ENCODE peak calls at places on chromosomes 12 and 14, in five cellular contexts. One of them, this sample, is unnamed.
A peak's percentile ranks its signal among the peaks of the same experiment; 100 is the strongest.

GRCh38 chr12:119236372-119236771 is 57.6 kb downstream of the HSPB8 start:
- DNase-seq in right lobe of liver: no peak
- DNase-seq in suprapubic skin: no peak
- DNase-seq in AG04449: no peak
- DNase-seq in fibroblast of the aortic adventitia: no peak
- DNase-seq in this sample: no peak

GRCh38 chr12:72277415-72277814 is 5.2 kb downstream of the TRHDE start:
- DNase-seq in AG04449: no peak
- DNase-seq in right lobe of liver: no peak
- DNase-seq in suprapubic skin: no peak
- DNase-seq in fibroblast of the aortic adventitia: no peak
- DNase-seq in this sample: no peak

GRCh38 chr14:31057701-31058364 is 31.7 kb upstream of the STRN3 start:
- DNase-seq in AG04449: no peak
- DNase-seq in right lobe of liver: no peak
- DNase-seq in suprapubic skin: no peak
- DNase-seq in fibroblast of the aortic adventitia: no peak
- DNase-seq in this sample: no peak

GRCh38 chr12:54404061-54405004 is 14.7 kb downstream of the ITGA5 start:
- DNase-seq in right lobe of liver: no peak
- DNase-seq in AG04449: no peak
- DNase-seq in suprapubic skin: no peak
- DNase-seq in fibroblast of the aortic adventitia: peak; percentile 75
- DNase-seq in this sample: no peak

GRCh38 chr14:66268802-66269334 is 217.3 kb upstream of the CCDC196 start:
- DNase-seq in AG04449: no peak
- DNase-seq in fibroblast of the aortic adventitia: no peak
- DNase-seq in right lobe of liver: no peak
- DNase-seq in suprapubic skin: no peak
- DNase-seq in this sample: no peak

GRCh38 chr14:84877061-84877460 is 652.9 kb upstream of the FLRT2 start:
- DNase-seq in right lobe of liver: no peak
- DNase-seq in suprapubic skin: no peak
- DNase-seq in fibroblast of the aortic adventitia: no peak
- DNase-seq in AG04449: no peak
- DNase-seq in this sample: no peak

GRCh38 chr14:44759263-44759662 is 202.5 kb downstream of the KLHL28 start:
- DNase-seq in right lobe of liver: no peak
- DNase-seq in fibroblast of the aortic adventitia: peak; percentile 51
- DNase-seq in AG04449: no peak
- DNase-seq in suprapubic skin: no peak
- DNase-seq in this sample: no peak

GRCh38 chr14:43894534-43894933 is 612.5 kb downstream of the FSCB start:
- DNase-seq in right lobe of liver: no peak
- DNase-seq in fibroblast of the aortic adventitia: no peak
- DNase-seq in AG04449: no peak
- DNase-seq in suprapubic skin: no peak
- DNase-seq in this sample: no peak

GRCh38 chr12:85653731-85654455 is 182.3 kb downstream of the RASSF9 start:
- DNase-seq in suprapubic skin: no peak
- DNase-seq in fibroblast of the aortic adventitia: no peak
- DNase-seq in AG04449: no peak
- DNase-seq in right lobe of liver: no peak
- DNase-seq in this sample: no peak

GRCh38 chr12:107402041-107403022 is 283.3 kb upstream of the PWP1 start:
- DNase-seq in fibroblast of the aortic adventitia: peak; percentile 72
- DNase-seq in suprapubic skin: no peak
- DNase-seq in right lobe of liver: peak; percentile 73
- DNase-seq in AG04449: no peak
- DNase-seq in this sample: no peak

GRCh38 chr14:104290058-104290667 is 151.8 kb downstream of the KIF26A start:
- DNase-seq in fibroblast of the aortic adventitia: no peak
- DNase-seq in AG04449: no peak
- DNase-seq in right lobe of liver: peak; percentile 35
- DNase-seq in suprapubic skin: peak; percentile 39
- DNase-seq in this sample: no peak

GRCh38 chr12:5518584-5519365 is 86.9 kb downstream of the NTF3 start:
- DNase-seq in right lobe of liver: no peak
- DNase-seq in fibroblast of the aortic adventitia: no peak
- DNase-seq in AG04449: no peak
- DNase-seq in suprapubic skin: no peak
- DNase-seq in this sample: no peak

GRCh38 chr12:95608252-95609033 is 57.2 kb upstream of the USP44 start:
- DNase-seq in right lobe of liver: peak; percentile 50
- DNase-seq in AG04449: no peak
- DNase-seq in suprapubic skin: peak; percentile 76
- DNase-seq in fibroblast of the aortic adventitia: peak; percentile 92
- DNase-seq in this sample: no peak

GRCh38 chr14:73153272-73153671 is 17.0 kb downstream of the PSEN1 start:
- DNase-seq in right lobe of liver: no peak
- DNase-seq in fibroblast of the aortic adventitia: peak; percentile 88
- DNase-seq in AG04449: peak; percentile 69
- DNase-seq in suprapubic skin: no peak
- DNase-seq in this sample: no peak

GRCh38 chr12:33438890-33439586 is 581 bp downstream of the SYT10 start:
- DNase-seq in right lobe of liver: no peak
- DNase-seq in fibroblast of the aortic adventitia: peak; percentile 28
- DNase-seq in suprapubic skin: peak; percentile 57
- DNase-seq in AG04449: no peak
- DNase-seq in this sample: peak; percentile 0

GRCh38 chr12:89162704-89163261 is 189.5 kb downstream of the DUSP6 start:
- DNase-seq in fibroblast of the aortic adventitia: peak; percentile 100
- DNase-seq in AG04449: peak; percentile 98
- DNase-seq in suprapubic skin: peak; percentile 87
- DNase-seq in right lobe of liver: peak; percentile 61
- DNase-seq in this sample: peak; percentile 76

GRCh38 chr12:55400229-55400628 is at the start of gene OR6C65:
- DNase-seq in AG04449: no peak
- DNase-seq in fibroblast of the aortic adventitia: no peak
- DNase-seq in suprapubic skin: no peak
- DNase-seq in right lobe of liver: no peak
- DNase-seq in this sample: no peak

GRCh38 chr14:78403278-78403815 is 233.2 kb downstream of the NRXN3 start:
- DNase-seq in suprapubic skin: no peak
- DNase-seq in right lobe of liver: no peak
- DNase-seq in AG04449: peak; percentile 0
- DNase-seq in fibroblast of the aortic adventitia: peak; percentile 11
- DNase-seq in this sample: no peak

GRCh38 chr12:2170376-2170775 is 117.6 kb downstream of the CACNA1C start:
- DNase-seq in fibroblast of the aortic adventitia: peak; percentile 57
- DNase-seq in AG04449: no peak
- DNase-seq in right lobe of liver: no peak
- DNase-seq in suprapubic skin: no peak
- DNase-seq in this sample: no peak

GRCh38 chr14:55671641-55672040 is 91.6 kb downstream of the KTN1 start:
- DNase-seq in suprapubic skin: no peak
- DNase-seq in AG04449: no peak
- DNase-seq in right lobe of liver: no peak
- DNase-seq in fibroblast of the aortic adventitia: no peak
- DNase-seq in this sample: no peak

GRCh38 chr12:51318846-51319570 is 5.0 kb downstream of the BIN2 start:
- DNase-seq in fibroblast of the aortic adventitia: no peak
- DNase-seq in right lobe of liver: no peak
- DNase-seq in suprapubic skin: no peak
- DNase-seq in AG04449: no peak
- DNase-seq in this sample: no peak

GRCh38 chr14:67435603-67436002 is 23.6 kb upstream of the PLEK2 start:
- DNase-seq in suprapubic skin: no peak
- DNase-seq in AG04449: no peak
- DNase-seq in right lobe of liver: no peak
- DNase-seq in fibroblast of the aortic adventitia: no peak
- DNase-seq in this sample: no peak

GRCh38 chr12:75548879-75549278 is 37.5 kb upstream of the KRR1 start:
- DNase-seq in suprapubic skin: no peak
- DNase-seq in fibroblast of the aortic adventitia: no peak
- DNase-seq in right lobe of liver: no peak
- DNase-seq in AG04449: no peak
- DNase-seq in this sample: no peak

GRCh38 chr12:133129368-133130037 is 571 bp downstream of the ZNF891 start:
- DNase-seq in fibroblast of the aortic adventitia: peak; percentile 45
- DNase-seq in suprapubic skin: no peak
- DNase-seq in AG04449: no peak
- DNase-seq in right lobe of liver: no peak
- DNase-seq in this sample: no peak

GRCh38 chr14:100049220-100049619 is 16.0 kb upstream of the EVL start:
- DNase-seq in AG04449: no peak
- DNase-seq in right lobe of liver: no peak
- DNase-seq in fibroblast of the aortic adventitia: peak; percentile 85
- DNase-seq in suprapubic skin: no peak
- DNase-seq in this sample: no peak

GRCh38 chr12:51592034-51592705 is 1.1 kb downstream of the SCN8A start:
- DNase-seq in suprapubic skin: no peak
- DNase-seq in right lobe of liver: no peak
- DNase-seq in fibroblast of the aortic adventitia: peak; percentile 59
- DNase-seq in AG04449: peak; percentile 64
- DNase-seq in this sample: peak; percentile 66

GRCh38 chr12:124347335-124347734 is 52.4 kb downstream of the RFLNA start:
- DNase-seq in AG04449: no peak
- DNase-seq in right lobe of liver: no peak
- DNase-seq in suprapubic skin: no peak
- DNase-seq in fibroblast of the aortic adventitia: no peak
- DNase-seq in this sample: no peak
- TF ChIP-seq CTCF in AG04449: no peak
- TF ChIP-seq CTCF in right lobe of liver: no peak
- TF ChIP-seq CTCF in suprapubic skin: no peak
- TF ChIP-seq CTCF in fibroblast of the aortic adventitia: no peak
- TF ChIP-seq CTCF in this sample: no peak

DNA sequence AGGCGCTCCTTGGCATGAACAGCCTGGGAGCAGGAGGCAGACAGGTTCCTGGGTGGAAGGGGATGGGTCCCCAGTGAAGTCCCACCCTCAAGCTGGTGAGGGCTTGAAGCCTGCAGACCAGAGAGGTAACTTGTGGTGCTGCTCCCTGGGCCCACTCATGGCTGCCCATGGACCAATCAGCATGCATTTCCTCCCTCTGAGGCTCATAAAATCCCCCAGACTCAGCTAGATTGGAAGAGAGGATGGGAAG is 50.2 kb downstream of the A2M start:
- DNase-seq in fibroblast of the aortic adventitia: no peak
- DNase-seq in right lobe of liver: no peak
- DNase-seq in suprapubic skin: no peak
- DNase-seq in AG04449: no peak
- DNase-seq in this sample: no peak
- H3K4me3 ChIP-seq in fibroblast of the aortic adventitia: peak overlapping the region; percentile 57
- H3K4me3 ChIP-seq in right lobe of liver: peak overlapping the region; percentile 83
- H3K4me3 ChIP-seq in suprapubic skin: peak overlapping the region; percentile 88
- H3K4me3 ChIP-seq in AG04449: no peak overlapping the region
- H3K4me3 ChIP-seq in this sample: no peak overlapping the region

GRCh38 chr14:74978416-74978947 is 23.1 kb upstream of the PGF start:
- DNase-seq in suprapubic skin: peak; percentile 48
- DNase-seq in fibroblast of the aortic adventitia: no peak
- DNase-seq in AG04449: no peak
- DNase-seq in right lobe of liver: peak; percentile 15
- DNase-seq in this sample: no peak

GRCh38 chr14:74980398-74980745 is 22.3 kb upstream of the EIF2B2 start:
- DNase-seq in AG04449: no peak
- DNase-seq in right lobe of liver: peak; percentile 26
- DNase-seq in fibroblast of the aortic adventitia: no peak
- DNase-seq in suprapubic skin: no peak
- DNase-seq in this sample: no peak

GRCh38 chr14:74979442-74980397 is 23.0 kb upstream of the EIF2B2 start:
- DNase-seq in fibroblast of the aortic adventitia: peak; percentile 33
- DNase-seq in suprapubic skin: peak; percentile 62
- DNase-seq in AG04449: no peak
- DNase-seq in right lobe of liver: peak; percentile 38
- DNase-seq in this sample: no peak

GRCh38 chr14:74977901-74978385 is 22.5 kb upstream of the PGF start:
- DNase-seq in AG04449: no peak
- DNase-seq in suprapubic skin: no peak
- DNase-seq in fibroblast of the aortic adventitia: no peak
- DNase-seq in right lobe of liver: peak; percentile 33
- DNase-seq in this sample: no peak

DNA sequence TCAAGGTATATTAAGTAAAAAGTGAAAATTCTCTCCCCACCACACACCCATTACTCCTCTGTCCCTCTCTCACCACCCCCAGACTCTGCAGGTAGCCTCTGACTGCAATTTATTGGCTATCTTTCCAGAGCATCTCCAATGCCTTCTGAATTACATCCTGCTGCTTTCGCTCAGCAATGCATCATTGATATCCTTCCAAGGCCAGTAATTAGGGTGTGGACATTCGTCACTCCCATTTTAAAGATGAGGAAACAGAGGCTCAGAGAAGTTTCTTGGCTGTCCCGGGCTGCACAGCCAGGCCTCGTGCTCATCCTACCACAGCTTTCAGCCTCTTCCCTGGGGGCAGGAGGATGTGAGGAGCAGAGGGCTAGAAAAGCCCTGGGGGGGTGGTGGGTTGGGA is 23.6 kb upstream of the PGF start:
- DNase-seq in fibroblast of the aortic adventitia: no peak
- DNase-seq in right lobe of liver: no peak
- DNase-seq in suprapubic skin: no peak
- DNase-seq in AG04449: no peak
- DNase-seq in this sample: no peak
- TF ChIP-seq CTCF in fibroblast of the aortic adventitia: no peak
- TF ChIP-seq CTCF in right lobe of liver: no peak
- TF ChIP-seq CTCF in suprapubic skin: no peak
- TF ChIP-seq CTCF in AG04449: no peak
- TF ChIP-seq CTCF in this sample: no peak

DNA sequence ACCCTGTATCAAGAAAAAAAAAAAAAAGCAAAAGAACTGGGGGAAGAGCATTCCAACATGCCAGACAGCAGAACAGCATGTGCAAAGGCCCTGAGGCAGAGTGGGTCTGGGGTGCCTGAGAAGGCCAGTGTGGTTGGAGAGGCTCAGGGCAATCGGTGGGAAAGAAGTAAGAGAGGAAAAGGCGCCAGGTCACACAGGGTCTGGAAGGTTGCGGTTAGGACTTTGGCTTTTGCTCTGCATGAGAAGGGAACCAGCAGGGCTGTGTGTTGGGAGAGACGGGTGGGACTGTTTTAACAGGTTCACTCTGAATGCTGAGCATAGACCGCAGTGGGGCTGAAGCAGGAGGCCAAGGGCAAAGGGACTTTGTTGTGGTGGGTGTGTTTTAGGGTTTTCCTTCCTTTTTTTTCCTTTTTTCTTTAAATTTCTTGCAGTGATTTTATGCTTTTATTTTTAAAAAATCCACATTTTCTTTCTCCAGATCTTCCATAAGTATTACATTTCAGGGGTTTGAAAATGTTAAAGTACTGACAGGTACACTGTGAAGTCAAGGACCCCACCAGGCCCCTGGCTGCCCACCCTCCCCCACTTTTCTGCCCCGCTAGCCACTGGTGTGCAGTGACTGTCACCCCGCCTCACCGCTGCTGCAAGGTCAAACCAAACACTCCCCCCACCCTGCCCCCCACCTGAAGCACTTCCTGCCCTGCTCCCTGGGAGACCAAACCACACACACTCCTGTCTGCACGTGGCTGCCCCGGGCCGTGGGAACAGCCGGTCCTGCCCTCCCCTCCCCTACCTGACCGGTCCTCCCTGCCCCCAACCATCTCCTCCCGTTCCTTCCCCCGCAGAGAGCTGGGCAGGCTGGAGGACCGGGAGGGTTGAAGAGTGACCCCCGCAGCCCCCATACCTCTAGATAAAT is 30.0 kb downstream of the DTX1 start:
- DNase-seq in suprapubic skin: no peak
- DNase-seq in AG04449: no peak
- DNase-seq in right lobe of liver: no peak
- DNase-seq in fibroblast of the aortic adventitia: no peak
- DNase-seq in this sample: no peak
- H3K4me3 ChIP-seq in suprapubic skin: no peak overlapping the region
- H3K4me3 ChIP-seq in AG04449: no peak overlapping the region
- H3K4me3 ChIP-seq in right lobe of liver: no peak overlapping the region
- H3K4me3 ChIP-seq in fibroblast of the aortic adventitia: no peak overlapping the region
- H3K4me3 ChIP-seq in this sample: no peak overlapping the region

GRCh38 chr12:46933947-46934346 is 108.2 kb upstream of the SLC38A4 start:
- DNase-seq in AG04449: no peak
- DNase-seq in suprapubic skin: no peak
- DNase-seq in right lobe of liver: no peak
- DNase-seq in fibroblast of the aortic adventitia: peak; percentile 86
- DNase-seq in this sample: peak; percentile 66
- TF ChIP-seq CTCF in AG04449: peak; percentile 56
- TF ChIP-seq CTCF in suprapubic skin: peak; percentile 44
- TF ChIP-seq CTCF in right lobe of liver: peak; percentile 71
- TF ChIP-seq CTCF in fibroblast of the aortic adventitia: peak; percentile 69
- TF ChIP-seq CTCF in this sample: peak; percentile 57

This sample was measured in HFF-Myc.